ENCODE peak calls at places on chromosomes 7 and 10, in five cellular contexts. U is activated CD8-positive, alpha-beta memory T cell treated with anti-CD3 and anti-CD28 coated beads, Interleukin-2, amount 50 U/mL, for 48 hours; M is mucosa of gallbladder; I is Right ventricle myocardium superior; L is NCI-H2081 treated with DMSO at 0.1 percent for 48 hours. W is an unnamed sample.

GRCh38 chr10:71075066-71075758 is 137.2 kb upstream of the UNC5B start:
- DNase-seq in U (no peak), M (no peak), I (peak; percentile 69), L (no peak), W (no peak)

GRCh38 chr7:142556745-142557144 is 192.5 kb upstream of the PRSS1 start:
- DNase-seq in U (no peak), M (peak; percentile 73), I (peak; percentile 54), L (no peak), W (no peak)

GRCh38 chr7:15481127-15481526 is 80.7 kb downstream of the AGMO start:
- DNase-seq in U (no peak), M (no peak), I (no peak), L (no peak), W (no peak)

GRCh38 chr7:152523916-152524315 is 88.1 kb upstream of the KMT2C start:
- DNase-seq in U (no peak), M (no peak), I (peak; percentile 29), L (no peak), W (no peak)

GRCh38 chr10:4215963-4216575 is 431.1 kb upstream of the KLF6 start:
- DNase-seq in U (no peak), M (no peak), I (no peak), L (no peak), W (no peak)

GRCh38 chr7:2609001-2609411 is 22.8 kb upstream of the TTYH3 start:
- DNase-seq in U (no peak), M (no peak), I (no peak), L (no peak), W (no peak)

GRCh38 chr7:155787171-155787851 is 25.0 kb downstream of the SHH start:
- DNase-seq in U (no peak), M (no peak), I (no peak), L (no peak), W (no peak)

GRCh38 chr10:71562181-71562580 is 157.4 kb downstream of the C10orf105 start:
- DNase-seq in U (no peak), M (no peak), I (no peak), L (no peak), W (no peak)

GRCh38 chr10:77195101-77195500 is 442.5 kb downstream of the KCNMA1 start:
- DNase-seq in U (no peak), M (no peak), I (no peak), L (no peak), W (no peak)

GRCh38 chr7:81882086-81882485 is 112.2 kb upstream of the HGF start:
- DNase-seq in U (no peak), M (no peak), I (no peak), L (no peak), W (no peak)

GRCh38 chr7:143345428-143345900 is 17.0 kb downstream of the FAM131B start:
- DNase-seq in U (peak; percentile 84), M (peak; percentile 67), I (peak; percentile 66), L (no peak), W (no peak)

GRCh38 chr7:18974803-18975202 is 142.6 kb downstream of the TWIST1 start:
- DNase-seq in U (no peak), M (no peak), I (no peak), L (no peak), W (no peak)

GRCh38 chr10:100866575-100867098 is 46.1 kb upstream of the SLF2 start:
- DNase-seq in U (no peak), M (no peak), I (no peak), L (no peak), W (no peak)

GRCh38 chr7:107934991-107935770 is 44.2 kb downstream of the DLD start:
- DNase-seq in U (no peak), M (no peak), I (no peak), L (no peak), W (no peak)

GRCh38 chr10:63670291-63670898 is 149.2 kb downstream of the REEP3 start:
- DNase-seq in U (no peak), M (no peak), I (no peak), L (no peak), W (no peak)

GRCh38 chr10:96619803-96620773 is 33.3 kb upstream of the TM9SF3 start:
- DNase-seq in U (no peak), M (no peak), I (no peak), L (no peak), W (no peak)

GRCh38 chr7:143979359-143979758 is 20.8 kb upstream of the OR6B1 start:
- DNase-seq in U (no peak), M (no peak), I (no peak), L (no peak), W (no peak)

GRCh38 chr10:90373911-90374310 is 483.9 kb downstream of the HTR7 start:
- DNase-seq in U (no peak), M (no peak), I (no peak), L (no peak), W (no peak)

GRCh38 chr10:10818082-10818481 is 199.6 kb upstream of the CELF2 start:
- DNase-seq in U (no peak), M (no peak), I (no peak), L (no peak), W (no peak)

GRCh38 chr7:48147078-48147591 is 24.1 kb upstream of the ABCA13 start:
- DNase-seq in U (no peak), M (no peak), I (no peak), L (no peak), W (no peak)

GRCh38 chr7:33720870-33721269 is 184.5 kb upstream of the BMPER start:
- DNase-seq in U (no peak), M (no peak), I (no peak), L (no peak), W (no peak)

GRCh38 chr7:40673285-40673684 is 538.5 kb downstream of the SUGCT start:
- DNase-seq in U (no peak), M (no peak), I (no peak), L (no peak), W (peak; percentile 40)

GRCh38 chr7:31767686-31768358 is 80.8 kb downstream of the PPP1R17 start:
- DNase-seq in U (no peak), M (no peak), I (no peak), L (no peak), W (no peak)

GRCh38 chr10:76631054-76631453 is 1006.6 kb downstream of the KCNMA1 start:
- DNase-seq in U (no peak), M (no peak), I (no peak), L (no peak), W (no peak)

GRCh38 chr7:113504691-113505090 is 386.3 kb upstream of the SMIM30 start:
- DNase-seq in U (no peak), M (no peak), I (no peak), L (no peak), W (no peak)